ENCODE peak calls at places on chromosomes 11 and 22, in eight cellular contexts. E, V, M, Q, X, Y, P and R are unnamed samples.

GRCh38 chr11:119267645-119268044 is 49.3 kb downstream of the MCAM start:
- DNase-seq in X (no peak), M (no peak), Q (no peak), P (no peak), E (no peak), V (no peak), Y (no peak), R (no peak)

GRCh38 chr11:6251120-6251733 is 8.4 kb upstream of the CCKBR start:
- DNase-seq in X (peak; percentile 92), P (peak; percentile 74), E (peak; percentile 62), V (no peak), Y (peak; percentile 64), Q (no peak), M (peak; percentile 72), R (peak; percentile 67)

GRCh38 chr22:48823941-48824340 is 1003.7 kb downstream of the BRD1 start:
- DNase-seq in M (no peak), E (no peak), X (no peak), Q (no peak), Y (no peak), P (no peak), V (no peak), R (no peak)

GRCh38 chr11:86637976-86638375 is 34.4 kb downstream of the ME3 start:
- DNase-seq in X (no peak), Y (no peak), E (no peak), P (no peak), V (no peak), M (no peak), Q (no peak), R (no peak)

GRCh38 chr11:123546515-123546914 is 107.9 kb downstream of the SCN3B start:
- DNase-seq in E (no peak), V (no peak), X (no peak), Q (no peak), Y (no peak), P (peak; percentile 26), M (no peak), R (no peak)

GRCh38 chr22:47200273-47201051 is 438.0 kb downstream of the TBC1D22A start:
- DNase-seq in Y (no peak), P (no peak), M (peak; percentile 46), Q (peak; percentile 94), V (no peak), E (peak; percentile 90), X (peak; percentile 68), R (no peak)

GRCh38 chr11:67178878-67179277 is 59.8 kb downstream of the KDM2A start:
- DNase-seq in P (no peak), Y (no peak), E (no peak), Q (no peak), V (no peak), M (no peak), X (no peak), R (no peak)

GRCh38 chr11:59429924-59430516 is 3.8 kb upstream of the OR5A2 start:
- DNase-seq in X (peak; percentile 27), M (no peak), V (no peak), Y (peak; percentile 56), E (no peak), Q (no peak), P (peak; percentile 50), R (peak; percentile 14)

GRCh38 chr11:1554981-1555712 is 16.9 kb downstream of the DUSP8 start:
- DNase-seq in X (peak; percentile 55), Q (no peak), Y (no peak), E (no peak), P (no peak), V (no peak), M (peak; percentile 51), R (no peak)

GRCh38 chr11:1556278-1557167 is 15.5 kb downstream of the DUSP8 start:
- DNase-seq in X (no peak), Q (no peak), E (no peak), V (no peak), M (no peak), P (no peak), Y (no peak), R (no peak)

GRCh38 chr11:1557168-1557884 is 14.7 kb downstream of the DUSP8 start:
- DNase-seq in Q (no peak), M (peak; percentile 54), Y (no peak), E (no peak), X (no peak), V (no peak), P (no peak), R (no peak)

GRCh38 chr11:1555713-1556153 is 16.3 kb downstream of the DUSP8 start:
- DNase-seq in Q (no peak), Y (no peak), M (no peak), P (no peak), V (no peak), X (no peak), E (no peak), R (no peak)

DNA sequence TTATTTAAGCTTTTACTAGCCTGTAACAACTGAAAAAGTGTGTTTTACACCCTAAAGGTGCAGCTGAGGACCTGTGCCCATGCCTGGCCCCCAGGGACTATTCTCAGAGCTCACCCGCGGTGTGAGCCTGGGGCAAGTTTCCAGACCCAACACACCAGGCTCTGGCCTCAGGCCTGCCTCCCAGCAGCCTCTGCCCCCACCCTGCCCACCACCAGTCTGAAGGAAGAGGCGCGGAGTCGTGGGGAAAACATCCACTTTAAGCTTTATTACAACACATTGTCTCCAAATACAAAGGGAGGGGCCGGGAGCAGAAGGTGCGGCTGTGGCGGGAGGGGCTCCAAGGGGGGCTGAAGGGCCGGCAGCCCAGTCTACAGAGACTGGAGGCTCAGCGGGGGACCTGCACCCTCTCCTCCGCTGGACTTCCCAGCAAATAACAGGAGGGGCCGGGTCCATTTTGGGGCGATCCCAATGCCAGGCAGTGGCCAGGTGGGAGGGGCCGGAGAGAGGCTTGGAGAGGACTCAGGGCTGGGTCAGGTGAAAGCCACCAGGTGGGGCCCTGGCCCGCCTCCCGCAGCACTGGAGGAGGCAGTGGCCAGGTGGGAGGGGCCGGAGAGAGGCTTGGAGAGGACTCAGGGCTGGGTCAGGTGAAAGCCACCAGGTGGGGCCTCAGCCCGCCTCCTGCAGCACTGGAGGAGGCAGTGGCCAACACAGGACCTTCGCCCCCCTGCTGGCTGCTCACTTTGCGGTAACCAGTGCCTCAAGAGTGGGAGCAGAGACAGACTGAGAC is 18.1 kb downstream of the DUSP8 start:
- DNase-seq in E (no peak), P (no peak), Q (no peak), Y (no peak), V (no peak), X (peak; percentile 99), M (peak; percentile 49), R (no peak)
- TF ChIP-seq POLR2A in E (no peak), P (no peak), Q (no peak), Y (no peak), V (no peak), X (no peak), M (no peak), R (no peak)

DNA sequence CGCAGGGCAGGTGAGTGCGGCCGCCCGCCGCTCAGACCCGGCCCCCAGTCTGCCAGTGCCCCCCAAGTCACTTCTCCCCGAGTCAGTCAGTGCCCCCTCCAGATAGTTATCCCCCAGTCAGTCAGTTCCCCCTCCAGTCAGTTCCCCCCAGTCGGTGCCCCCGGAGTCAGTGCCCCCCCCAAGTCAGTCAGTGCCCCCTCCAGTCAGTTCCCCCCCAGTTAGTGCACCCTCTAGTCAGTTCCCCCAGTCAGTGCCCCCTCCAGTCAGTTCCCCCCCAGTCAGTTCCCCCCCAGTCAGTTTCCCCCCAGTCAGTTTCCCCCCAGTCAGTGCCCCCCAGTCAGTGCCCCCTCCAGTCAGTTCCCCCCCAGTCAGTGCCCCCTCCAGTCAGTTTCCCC is 411 bp downstream of the PPP6R2 start:
- DNase-seq in X (no peak), V (no peak), Y (no peak), Q (no peak), P (no peak), M (no peak), E (peak; percentile 25), R (no peak)
- H3K27ac ChIP-seq in X (peak overlapping the region; percentile 32), V (peak overlapping the region; percentile 90), Y (peak overlapping the region; percentile 87), Q (peak overlapping the region; percentile 86), P (peak overlapping the region; percentile 74), M (peak overlapping the region; percentile 79), E (peak overlapping the region; percentile 71), R (no peak overlapping the region)

GRCh38 chr22:45163417-45164216 is at the start of gene NUP50:
- DNase-seq in X (peak; percentile 96), M (peak; percentile 99), Q (no peak), V (peak; percentile 54), Y (peak; percentile 93), P (peak; percentile 94), E (peak; percentile 95), R (peak; percentile 96)

GRCh38 chr22:45163074-45163416 is 680 bp upstream of the NUP50 start:
- DNase-seq in Y (no peak), V (no peak), X (peak; percentile 59), E (no peak), M (no peak), P (peak; percentile 32), Q (no peak), R (peak; percentile 48)

GRCh38 chr22:45162531-45162930 is 1.2 kb upstream of the NUP50 start:
- DNase-seq in V (no peak), Q (no peak), E (no peak), M (no peak), P (no peak), Y (no peak), X (no peak), R (no peak)

GRCh38 chr22:45157907-45158306 is 5.8 kb upstream of the NUP50 start:
- DNase-seq in V (no peak), E (no peak), Q (no peak), Y (no peak), M (no peak), X (no peak), P (no peak), R (no peak)

DNA sequence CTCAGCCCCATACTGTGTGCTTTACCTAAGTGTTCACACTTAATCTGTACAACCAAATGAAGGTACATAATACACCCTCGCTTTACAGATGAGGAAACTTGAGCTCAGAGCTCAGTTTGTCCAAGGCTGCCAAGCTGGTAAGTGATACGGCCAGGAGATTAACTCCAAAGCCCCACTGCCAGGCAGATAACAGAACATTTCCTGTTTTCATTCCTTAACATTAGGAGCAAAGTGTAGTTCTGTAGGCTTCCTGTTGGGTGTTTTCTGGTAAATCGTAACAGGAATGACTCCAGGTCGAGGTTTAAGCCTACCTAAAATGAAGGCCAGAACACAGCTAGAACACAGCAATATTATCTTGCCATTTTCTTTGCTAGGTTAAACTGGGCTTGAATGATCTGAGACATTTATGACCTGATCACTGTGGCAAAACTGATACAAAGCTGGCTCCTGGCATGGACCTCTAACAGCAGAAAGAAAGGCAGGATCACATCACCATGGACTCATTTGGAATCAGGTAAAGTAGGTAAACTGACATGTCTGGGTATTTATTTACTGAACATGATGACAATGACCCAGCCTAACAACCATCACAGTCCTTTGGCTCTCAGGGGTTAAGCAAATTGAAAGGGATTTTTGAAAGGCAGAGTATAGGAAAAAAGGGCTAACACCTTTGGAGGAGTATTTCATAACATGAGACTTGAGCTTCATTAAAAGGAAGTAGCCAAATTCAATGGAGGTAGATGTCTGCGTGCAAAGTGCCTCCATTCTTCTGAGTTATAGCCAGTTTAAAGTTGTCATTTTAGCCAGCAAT is 3.9 kb upstream of the NUP50 start:
- DNase-seq in Y (no peak), X (peak; percentile 60), Q (no peak), E (no peak), V (no peak), P (peak; percentile 22), M (no peak), R (peak; percentile 43)
- TF ChIP-seq POLR2A in Y (no peak), X (no peak), Q (no peak), E (no peak), V (no peak), P (no peak), M (no peak), R (no peak)

DNA sequence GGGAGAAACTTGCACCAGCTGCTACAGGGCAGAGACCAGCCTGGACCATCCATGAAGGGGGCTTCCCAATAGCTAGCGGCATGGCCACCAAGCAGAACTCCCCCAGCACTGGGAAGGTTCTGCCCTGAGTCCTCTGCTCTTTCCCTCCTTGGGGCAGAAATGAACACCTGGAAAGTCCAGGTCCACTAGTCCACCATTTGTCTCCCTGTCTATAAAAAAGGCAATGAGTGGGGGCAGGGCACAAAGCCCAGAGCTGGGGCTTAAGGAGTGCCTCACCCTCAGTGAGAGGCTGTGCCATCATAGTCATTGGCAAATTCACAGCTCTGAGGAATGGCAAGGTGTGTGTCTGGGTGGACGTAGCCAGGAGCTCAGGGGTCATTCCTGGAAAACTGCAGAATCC is 420.3 kb downstream of the SOX6 start:
- DNase-seq in Y (no peak), E (no peak), V (no peak), P (no peak), Q (no peak), M (no peak), X (no peak), R (no peak)
- H3K27ac ChIP-seq in Y (no peak overlapping the region), E (no peak overlapping the region), V (no peak overlapping the region), P (no peak overlapping the region), Q (no peak overlapping the region), M (no peak overlapping the region), X (no peak overlapping the region), R (no peak overlapping the region)